ENCODE peak calls at places on chromosome 10, in five cellular contexts. One of them, this sample, is unnamed.

GRCh38 chr10:28897617-28898464 is 220.5 kb downstream of the BAMBI start:
- DNase-seq in T-helper 9 cell: no peak
- DNase-seq in amniotic stem cell: no peak
- DNase-seq in neuronal stem cell: peak
- DNase-seq in left lobe of liver: no peak
- DNase-seq in this sample: no peak

GRCh38 chr10:102117391-102118159 is 2.6 kb downstream of the LDB1 start:
- DNase-seq in amniotic stem cell: no peak
- DNase-seq in T-helper 9 cell: peak
- DNase-seq in neuronal stem cell: peak
- DNase-seq in left lobe of liver: peak
- DNase-seq in this sample: peak

GRCh38 chr10:33129181-33129928 is 171.3 kb upstream of the ITGB1 start:
- DNase-seq in amniotic stem cell: peak
- DNase-seq in T-helper 9 cell: no peak
- DNase-seq in neuronal stem cell: no peak
- DNase-seq in left lobe of liver: no peak
- DNase-seq in this sample: no peak

GRCh38 chr10:93290661-93291354 is 191.3 kb downstream of the MYOF start:
- DNase-seq in left lobe of liver: no peak
- DNase-seq in amniotic stem cell: no peak
- DNase-seq in T-helper 9 cell: no peak
- DNase-seq in neuronal stem cell: no peak
- DNase-seq in this sample: no peak

GRCh38 chr10:103736763-103737162 is 118.6 kb downstream of the SH3PXD2A start:
- DNase-seq in neuronal stem cell: peak
- DNase-seq in amniotic stem cell: no peak
- DNase-seq in left lobe of liver: no peak
- DNase-seq in T-helper 9 cell: no peak
- DNase-seq in this sample: no peak

GRCh38 chr10:47457528-47457820 is 26.4 kb downstream of the ANXA8 start:
- DNase-seq in amniotic stem cell: no peak
- DNase-seq in left lobe of liver: no peak
- DNase-seq in T-helper 9 cell: no peak
- DNase-seq in neuronal stem cell: no peak
- DNase-seq in this sample: no peak

GRCh38 chr10:29980084-29980483 is 79.3 kb downstream of the JCAD start:
- DNase-seq in amniotic stem cell: no peak
- DNase-seq in left lobe of liver: no peak
- DNase-seq in neuronal stem cell: no peak
- DNase-seq in T-helper 9 cell: no peak
- DNase-seq in this sample: no peak

GRCh38 chr10:127149613-127150081 is 46.7 kb downstream of the INSYN2A start:
- DNase-seq in T-helper 9 cell: no peak
- DNase-seq in amniotic stem cell: no peak
- DNase-seq in neuronal stem cell: no peak
- DNase-seq in left lobe of liver: no peak
- DNase-seq in this sample: no peak

GRCh38 chr10:43619368-43619767 is 13.1 kb downstream of the ZNF485 start:
- DNase-seq in amniotic stem cell: no peak
- DNase-seq in left lobe of liver: no peak
- DNase-seq in T-helper 9 cell: no peak
- DNase-seq in neuronal stem cell: no peak
- DNase-seq in this sample: no peak

GRCh38 chr10:56360583-56360966 is 484 bp downstream of the ZWINT start:
- DNase-seq in neuronal stem cell: no peak
- DNase-seq in amniotic stem cell: no peak
- DNase-seq in T-helper 9 cell: no peak
- DNase-seq in left lobe of liver: no peak
- DNase-seq in this sample: no peak

GRCh38 chr10:126525326-126525725 is 137.0 kb upstream of the ADAM12 start:
- DNase-seq in T-helper 9 cell: no peak
- DNase-seq in neuronal stem cell: no peak
- DNase-seq in left lobe of liver: no peak
- DNase-seq in amniotic stem cell: no peak
- DNase-seq in this sample: no peak

GRCh38 chr10:129108994-129109393 is 358.0 kb upstream of the MGMT start:
- DNase-seq in neuronal stem cell: no peak
- DNase-seq in amniotic stem cell: no peak
- DNase-seq in left lobe of liver: no peak
- DNase-seq in T-helper 9 cell: no peak
- DNase-seq in this sample: no peak

GRCh38 chr10:66842867-66843266 is 83.0 kb upstream of the LRRTM3 start:
- DNase-seq in left lobe of liver: no peak
- DNase-seq in neuronal stem cell: no peak
- DNase-seq in amniotic stem cell: no peak
- DNase-seq in T-helper 9 cell: no peak
- DNase-seq in this sample: no peak

This sample was measured in T-cell.